ENCODE peak calls at places on chromosomes 13 and 19, in eight cellular contexts. Q is transverse colon, R is body of pancreas, F is gastrocnemius medialis, B is ovary, S is adrenal gland, T is IMR-90, M is thoracic aorta. A is an unnamed sample.

GRCh38 chr13:71873418-71874276 is 6.6 kb upstream of the DACH1 start:
- DNase-seq in Q (no peak), R (no peak), F (no peak), B (no peak), S (no peak), T (no peak), M (no peak), A (no peak)

GRCh38 chr19:5691205-5691929 is 1.3 kb downstream of the RPL36 start:
- DNase-seq in Q (peak), R (peak), F (no peak), B (peak), S (peak), T (peak), M (no peak), A (no peak)

GRCh38 chr19:2584002-2584401 is 108.1 kb downstream of the GADD45B start:
- DNase-seq in Q (no peak), R (peak), F (no peak), B (no peak), S (no peak), T (no peak), M (no peak), A (no peak)

GRCh38 chr19:8858260-8858659 is 26.1 kb downstream of the MBD3L1 start:
- DNase-seq in Q (no peak), R (no peak), F (no peak), B (no peak), S (no peak), T (no peak), M (no peak), A (no peak)

GRCh38 chr13:23609414-23610186 is 39.4 kb downstream of the TNFRSF19 start:
- DNase-seq in Q (no peak), R (no peak), F (no peak), B (peak), S (peak), T (peak), M (no peak), A (no peak)

GRCh38 chr13:36706755-36707154 is 32.9 kb downstream of the SERTM1 start:
- DNase-seq in Q (no peak), R (no peak), F (no peak), B (no peak), S (no peak), T (peak), M (no peak), A (no peak)

GRCh38 chr19:47229674-47230121 is 1.3 kb downstream of the BBC3 start:
- DNase-seq in Q (peak), R (no peak), F (no peak), B (no peak), S (peak), T (peak), M (no peak), A (no peak)

GRCh38 chr13:50484472-50485113 is 358.9 kb downstream of the DLEU7 start:
- DNase-seq in Q (no peak), R (no peak), F (no peak), B (no peak), S (no peak), T (no peak), M (no peak), A (no peak)

GRCh38 chr13:103926118-103926517 is 859.9 kb upstream of the SLC10A2 start:
- DNase-seq in Q (no peak), R (no peak), F (no peak), B (no peak), S (no peak), T (no peak), M (no peak), A (no peak)

GRCh38 chr13:90447735-90448103 is 899.8 kb upstream of the MIR17HG start:
- DNase-seq in Q (no peak), R (no peak), F (no peak), B (no peak), S (no peak), T (peak), M (no peak), A (no peak)

GRCh38 chr19:16375157-16375935 is 50.7 kb downstream of the KLF2 start:
- DNase-seq in Q (no peak), R (no peak), F (no peak), B (no peak), S (no peak), T (no peak), M (no peak), A (no peak)

GRCh38 chr13:41060723-41061074 is 610 bp upstream of the WBP4 start:
- DNase-seq in Q (peak), R (peak), F (peak), B (peak), S (peak), T (no peak), M (peak), A (peak)

GRCh38 chr13:99828114-99828513 is 143.5 kb downstream of the ZIC5 start:
- DNase-seq in Q (no peak), R (no peak), F (no peak), B (no peak), S (no peak), T (no peak), M (no peak), A (no peak)

GRCh38 chr19:48393559-48394330 is at the start of gene GRIN2D:
- DNase-seq in Q (peak), R (no peak), F (no peak), B (no peak), S (no peak), T (peak), M (no peak), A (no peak)

GRCh38 chr19:10808937-10809655 is 26.9 kb downstream of the TMED1 start:
- DNase-seq in Q (no peak), R (no peak), F (no peak), B (no peak), S (no peak), T (peak), M (no peak), A (no peak)

GRCh38 chr19:29813665-29814064 is 1.9 kb downstream of the CCNE1 start:
- DNase-seq in Q (no peak), R (no peak), F (no peak), B (no peak), S (no peak), T (no peak), M (no peak), A (no peak)

GRCh38 chr19:50357178-50358100 is 8.0 kb downstream of the NAPSA start:
- DNase-seq in Q (peak), R (peak), F (no peak), B (peak), S (peak), T (peak), M (peak), A (peak)

GRCh38 chr13:28049215-28049614 is 51.2 kb downstream of the FLT3 start:
- DNase-seq in Q (no peak), R (no peak), F (no peak), B (no peak), S (no peak), T (no peak), M (no peak), A (no peak)

GRCh38 chr13:28052945-28053344 is 47.4 kb downstream of the FLT3 start:
- DNase-seq in Q (no peak), R (no peak), F (no peak), B (no peak), S (no peak), T (peak), M (no peak), A (no peak)

GRCh38 chr13:28047784-28048388 is 52.5 kb downstream of the FLT3 start:
- DNase-seq in Q (peak), R (no peak), F (no peak), B (no peak), S (no peak), T (peak), M (no peak), A (no peak)

GRCh38 chr13:28048768-28049167 is 51.6 kb downstream of the FLT3 start:
- DNase-seq in Q (no peak), R (no peak), F (no peak), B (no peak), S (no peak), T (no peak), M (no peak), A (no peak)

GRCh38 chr13:28049880-28050871 is 50.2 kb downstream of the FLT3 start:
- DNase-seq in Q (no peak), R (no peak), F (no peak), B (no peak), S (no peak), T (no peak), M (no peak), A (no peak)
- H3K27ac ChIP-seq in Q (peak), R (peak), F (no peak), B (no peak), S (no peak), T (no peak), M (no peak), A (no peak)

DNA sequence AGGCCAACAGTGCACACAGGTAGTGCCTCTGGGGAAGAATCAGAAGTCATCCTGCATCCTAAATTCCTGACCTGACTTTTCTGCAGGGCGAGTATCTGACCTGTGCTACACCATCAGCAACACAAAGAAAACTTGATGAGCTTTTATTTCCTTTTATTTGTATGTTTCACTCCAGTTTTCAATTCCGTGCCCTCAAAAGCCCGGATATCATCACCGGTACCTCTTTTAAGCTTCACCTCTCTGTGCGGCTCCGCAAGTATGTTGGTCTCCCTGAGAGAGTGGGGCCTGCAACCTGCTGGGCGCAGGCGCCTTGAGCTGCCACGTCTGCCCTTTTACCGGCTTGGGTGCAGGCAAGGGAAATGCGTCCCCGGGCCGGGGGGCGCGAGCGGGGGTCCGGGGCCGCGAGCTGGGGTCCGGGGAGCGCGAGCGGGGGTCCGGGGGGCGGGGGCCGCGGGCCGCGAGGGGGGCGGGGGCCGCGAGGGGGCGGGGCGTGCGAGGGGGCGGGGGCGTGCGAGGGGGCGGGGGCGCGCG is 4.3 kb upstream of the DUXA start:
- DNase-seq in Q (peak), R (peak), F (no peak), B (peak), S (peak), T (peak), M (no peak), A (no peak)
- H3K4me3 ChIP-seq in Q (no peak), R (no peak), F (no peak), B (peak), S (no peak), T (peak), M (peak), A (peak)

GRCh38 chr19:40305403-40305802 is 20.3 kb upstream of the AKT2 start:
- DNase-seq in Q (peak), R (peak), F (peak), B (peak), S (peak), T (peak), M (no peak), A (peak)
- TF ChIP-seq CTCF in Q (peak), R (peak), F (peak), B (no peak), S (peak), T (peak), M (peak), A (peak)

GRCh38 chr13:98007001-98007400 is 53.5 kb downstream of the IPO5 start:
- DNase-seq in Q (no peak), R (no peak), F (no peak), B (no peak), S (no peak), T (no peak), M (no peak), A (no peak)

GRCh38 chr13:97999653-98000052 is 46.2 kb downstream of the IPO5 start:
- DNase-seq in Q (no peak), R (no peak), F (no peak), B (no peak), S (no peak), T (no peak), M (no peak), A (no peak)

GRCh38 chr13:98004107-98004506 is 50.6 kb downstream of the IPO5 start:
- DNase-seq in Q (no peak), R (no peak), F (no peak), B (no peak), S (no peak), T (peak), M (no peak), A (no peak)
- H3K27ac ChIP-seq in Q (no peak), R (no peak), F (no peak), B (no peak), S (no peak), T (peak), M (no peak), A (no peak)

GRCh38 chr19:45670670-45671453 is 2.8 kb downstream of the GIPR start:
- DNase-seq in Q (peak), R (peak), F (no peak), B (peak), S (peak), T (peak), M (no peak), A (no peak)

GRCh38 chr19:45668342-45668871 is 386 bp downstream of the GIPR start:
- DNase-seq in Q (peak), R (no peak), F (no peak), B (no peak), S (no peak), T (no peak), M (no peak), A (no peak)

GRCh38 chr19:45664575-45664974 is 3.4 kb upstream of the GIPR start:
- DNase-seq in Q (peak), R (no peak), F (no peak), B (no peak), S (no peak), T (no peak), M (no peak), A (no peak)

GRCh38 chr19:45663800-45664199 is 4.2 kb upstream of the GIPR start:
- DNase-seq in Q (no peak), R (no peak), F (no peak), B (no peak), S (no peak), T (no peak), M (no peak), A (no peak)

DNA sequence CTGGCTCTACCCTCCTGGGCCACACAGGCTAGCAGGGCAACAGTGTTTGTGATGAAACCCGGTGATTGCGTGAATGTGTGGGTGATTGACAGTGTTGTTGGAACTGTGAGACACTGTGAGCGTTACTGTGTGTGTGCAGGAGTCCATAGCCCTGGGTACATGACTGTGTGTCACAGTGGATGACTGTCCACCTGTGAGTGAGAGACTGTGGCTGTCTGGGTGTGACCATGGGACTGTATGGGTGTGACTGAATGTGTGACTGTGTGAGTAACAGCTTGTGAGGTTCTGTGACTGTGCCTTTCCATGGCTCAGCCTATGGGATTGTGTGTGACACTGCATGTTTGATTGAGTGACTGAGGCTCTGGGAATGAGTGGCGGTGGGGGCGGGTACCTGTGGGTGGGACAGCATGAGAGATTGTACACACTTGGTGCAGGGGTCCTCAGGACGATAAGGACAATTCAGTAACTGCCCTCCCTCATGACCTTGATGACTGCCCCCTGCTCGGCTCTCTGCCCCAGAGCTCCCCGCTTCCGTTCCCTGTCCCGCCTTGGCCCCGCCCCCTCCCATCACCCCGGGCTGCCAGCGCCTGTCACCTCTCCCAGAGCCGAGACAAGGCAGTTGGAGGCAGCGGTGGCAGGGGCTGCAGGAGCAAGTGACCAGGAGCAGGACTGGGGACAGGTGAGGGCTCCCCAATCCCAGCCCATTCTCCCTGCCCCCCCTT is at the start of gene GIPR:
- DNase-seq in Q (peak), R (peak), F (no peak), B (no peak), S (peak), T (peak), M (no peak), A (no peak)
- H3K4me3 ChIP-seq in Q (peak), R (peak), F (peak), B (no peak), S (no peak), T (peak), M (peak), A (peak)